ENCODE peak calls at places on chromosomes 4 and X, in seven cellular contexts. One of them, this sample, is unnamed.
A peak's percentile ranks its signal among the peaks of the same experiment; 100 is the strongest.

GRCh38 chr4:124940387-124940786 is 227.9 kb upstream of the ANKRD50 start:
- DNase-seq in NCI-H146: no peak
- DNase-seq in A673: peak; percentile 87
- DNase-seq in activated T-helper 9 cell treated with anti-CD3 and anti-CD28 coated beads, Interleukin-2, amount 50 U/mL, for 16 hours: no peak
- DNase-seq in hypothalamus: no peak
- DNase-seq in activated CD4-positive, alpha-beta memory T cell treated with anti-CD3 and anti-CD28 coated beads, Interleukin-2, amount 10 ng/mL, durations not matched to agents 7 days and 5 days: no peak
- DNase-seq in stomach: no peak
- DNase-seq in this sample: peak; percentile 98

GRCh38 chrX:123731258-123731986 is 1.4 kb downstream of the THOC2 start:
- DNase-seq in NCI-H146: no peak
- DNase-seq in A673: peak; percentile 30
- DNase-seq in activated T-helper 9 cell treated with anti-CD3 and anti-CD28 coated beads, Interleukin-2, amount 50 U/mL, for 16 hours: no peak
- DNase-seq in hypothalamus: no peak
- DNase-seq in activated CD4-positive, alpha-beta memory T cell treated with anti-CD3 and anti-CD28 coated beads, Interleukin-2, amount 10 ng/mL, durations not matched to agents 7 days and 5 days: peak; percentile 26
- DNase-seq in stomach: no peak
- DNase-seq in this sample: peak; percentile 9

GRCh38 chr4:138979742-138980141 is 35.8 kb upstream of the NOCT start:
- DNase-seq in NCI-H146: no peak
- DNase-seq in A673: no peak
- DNase-seq in activated T-helper 9 cell treated with anti-CD3 and anti-CD28 coated beads, Interleukin-2, amount 50 U/mL, for 16 hours: no peak
- DNase-seq in hypothalamus: no peak
- DNase-seq in activated CD4-positive, alpha-beta memory T cell treated with anti-CD3 and anti-CD28 coated beads, Interleukin-2, amount 10 ng/mL, durations not matched to agents 7 days and 5 days: no peak
- DNase-seq in stomach: no peak
- DNase-seq in this sample: no peak

GRCh38 chr4:122480023-122480422 is 23.5 kb upstream of the IL2 start:
- DNase-seq in NCI-H146: no peak
- DNase-seq in A673: no peak
- DNase-seq in activated T-helper 9 cell treated with anti-CD3 and anti-CD28 coated beads, Interleukin-2, amount 50 U/mL, for 16 hours: no peak
- DNase-seq in hypothalamus: no peak
- DNase-seq in activated CD4-positive, alpha-beta memory T cell treated with anti-CD3 and anti-CD28 coated beads, Interleukin-2, amount 10 ng/mL, durations not matched to agents 7 days and 5 days: no peak
- DNase-seq in stomach: no peak
- DNase-seq in this sample: no peak

GRCh38 chr4:163171590-163171989 is 4.9 kb upstream of the NAF1 start:
- DNase-seq in NCI-H146: no peak
- DNase-seq in A673: no peak
- DNase-seq in activated T-helper 9 cell treated with anti-CD3 and anti-CD28 coated beads, Interleukin-2, amount 50 U/mL, for 16 hours: no peak
- DNase-seq in hypothalamus: no peak
- DNase-seq in activated CD4-positive, alpha-beta memory T cell treated with anti-CD3 and anti-CD28 coated beads, Interleukin-2, amount 10 ng/mL, durations not matched to agents 7 days and 5 days: no peak
- DNase-seq in stomach: no peak
- DNase-seq in this sample: no peak

GRCh38 chr4:82594466-82594865 is 32.7 kb upstream of the TMEM150C start:
- DNase-seq in NCI-H146: no peak
- DNase-seq in A673: no peak
- DNase-seq in activated T-helper 9 cell treated with anti-CD3 and anti-CD28 coated beads, Interleukin-2, amount 50 U/mL, for 16 hours: no peak
- DNase-seq in hypothalamus: no peak
- DNase-seq in activated CD4-positive, alpha-beta memory T cell treated with anti-CD3 and anti-CD28 coated beads, Interleukin-2, amount 10 ng/mL, durations not matched to agents 7 days and 5 days: no peak
- DNase-seq in stomach: no peak
- DNase-seq in this sample: no peak

GRCh38 chr4:88527787-88528186 is 4.2 kb upstream of the PYURF start:
- DNase-seq in NCI-H146: no peak
- DNase-seq in A673: no peak
- DNase-seq in activated T-helper 9 cell treated with anti-CD3 and anti-CD28 coated beads, Interleukin-2, amount 50 U/mL, for 16 hours: no peak
- DNase-seq in hypothalamus: no peak
- DNase-seq in activated CD4-positive, alpha-beta memory T cell treated with anti-CD3 and anti-CD28 coated beads, Interleukin-2, amount 10 ng/mL, durations not matched to agents 7 days and 5 days: no peak
- DNase-seq in stomach: no peak
- DNase-seq in this sample: no peak

GRCh38 chr4:161356351-161356750 is 807.4 kb downstream of the FSTL5 start:
- DNase-seq in NCI-H146: no peak
- DNase-seq in A673: no peak
- DNase-seq in activated T-helper 9 cell treated with anti-CD3 and anti-CD28 coated beads, Interleukin-2, amount 50 U/mL, for 16 hours: no peak
- DNase-seq in hypothalamus: no peak
- DNase-seq in activated CD4-positive, alpha-beta memory T cell treated with anti-CD3 and anti-CD28 coated beads, Interleukin-2, amount 10 ng/mL, durations not matched to agents 7 days and 5 days: no peak
- DNase-seq in stomach: no peak
- DNase-seq in this sample: no peak

GRCh38 chr4:109609431-109609830 is 49.4 kb downstream of the MCUB start:
- DNase-seq in NCI-H146: no peak
- DNase-seq in A673: no peak
- DNase-seq in activated T-helper 9 cell treated with anti-CD3 and anti-CD28 coated beads, Interleukin-2, amount 50 U/mL, for 16 hours: no peak
- DNase-seq in hypothalamus: no peak
- DNase-seq in activated CD4-positive, alpha-beta memory T cell treated with anti-CD3 and anti-CD28 coated beads, Interleukin-2, amount 10 ng/mL, durations not matched to agents 7 days and 5 days: no peak
- DNase-seq in stomach: no peak
- DNase-seq in this sample: no peak

GRCh38 chrX:153882086-153882498 is 3.9 kb downstream of the L1CAM start:
- DNase-seq in NCI-H146: no peak
- DNase-seq in A673: no peak
- DNase-seq in activated T-helper 9 cell treated with anti-CD3 and anti-CD28 coated beads, Interleukin-2, amount 50 U/mL, for 16 hours: no peak
- DNase-seq in hypothalamus: no peak
- DNase-seq in activated CD4-positive, alpha-beta memory T cell treated with anti-CD3 and anti-CD28 coated beads, Interleukin-2, amount 10 ng/mL, durations not matched to agents 7 days and 5 days: no peak
- DNase-seq in stomach: no peak
- DNase-seq in this sample: no peak

This sample was measured in LHCN-M2.